ENCODE peak calls at places on chromosomes 12 and 14, in eight cellular contexts. H is CD8-positive, alpha-beta T cell; Q is testis; P is Peyer's patch; B is aorta; N is GM12878; S is tibial artery; T is upper lobe of right lung. Y is an unnamed sample. For H3K4me1, the result is how much of the 10 kb centered on the place peaks cover.

GRCh38 chr12:28175098-28175589 is 15.1 kb upstream of the CCDC91 start:
- DNase-seq in H (no peak), Q (no peak), P (no peak), B (no peak), N (no peak), S (no peak), T (no peak), Y (no peak)

GRCh38 chr14:61696753-61697318 is 1.5 kb downstream of the HIF1A start:
- DNase-seq in H (no peak), Q (no peak), P (no peak), B (no peak), N (no peak), S (no peak), T (no peak), Y (no peak)

GRCh38 chr12:58575281-58575680 is 345.0 kb downstream of the LRIG3 start:
- DNase-seq in H (no peak), Q (peak), P (no peak), B (no peak), N (no peak), S (no peak), T (no peak), Y (no peak)

GRCh38 chr14:27026097-27026496 is 428.3 kb upstream of the NOVA1 start:
- DNase-seq in H (no peak), Q (no peak), P (no peak), B (no peak), N (no peak), S (no peak), T (no peak), Y (no peak)

GRCh38 chr12:124480469-124481256 is 86.7 kb downstream of the NCOR2 start:
- DNase-seq in H (no peak), Q (peak), P (peak), B (no peak), N (peak), S (no peak), T (no peak), Y (peak)

GRCh38 chr14:75562048-75562447 is 16.4 kb upstream of the FLVCR2 start:
- DNase-seq in H (no peak), Q (no peak), P (peak), B (no peak), N (no peak), S (no peak), T (no peak), Y (no peak)

GRCh38 chr14:64501326-64502171 is 2.1 kb downstream of the ZBTB25 start:
- DNase-seq in H (no peak), Q (peak), P (peak), B (peak), N (no peak), S (peak), T (peak), Y (peak)

GRCh38 chr14:75547552-75548250 is 25.4 kb downstream of the BATF start:
- DNase-seq in H (no peak), Q (no peak), P (peak), B (no peak), N (no peak), S (no peak), T (no peak), Y (no peak)

GRCh38 chr12:13870255-13870654 is 111.1 kb downstream of the GRIN2B start:
- DNase-seq in H (no peak), Q (no peak), P (no peak), B (no peak), N (no peak), S (no peak), T (no peak), Y (no peak)

GRCh38 chr12:62273724-62274380 is 13.6 kb downstream of the USP15 start:
- DNase-seq in H (no peak), Q (no peak), P (no peak), B (no peak), N (no peak), S (no peak), T (no peak), Y (no peak)

GRCh38 chr14:20460458-20461229 is 590 bp downstream of the PIP4P1 start:
- DNase-seq in H (peak), Q (no peak), P (peak), B (no peak), N (peak), S (peak), T (peak), Y (no peak)

GRCh38 chr14:36383674-36384421 is 63.4 kb upstream of the MBIP start:
- DNase-seq in H (no peak), Q (no peak), P (no peak), B (peak), N (no peak), S (peak), T (peak), Y (peak)

GRCh38 chr12:19643635-19644034 is 204.3 kb downstream of the AEBP2 start:
- DNase-seq in H (no peak), Q (peak), P (no peak), B (no peak), N (no peak), S (no peak), T (no peak), Y (no peak)

GRCh38 chr14:37196604-37197420 is 925 bp upstream of the MIPOL1 start:
- DNase-seq in H (no peak), Q (no peak), P (no peak), B (no peak), N (no peak), S (no peak), T (no peak), Y (no peak)

GRCh38 chr12:40693503-40693863 is 1.2 kb downstream of the CNTN1 start:
- DNase-seq in H (no peak), Q (peak), P (no peak), B (peak), N (no peak), S (no peak), T (no peak), Y (no peak)

GRCh38 chr14:97198813-97199212 is 401.6 kb downstream of the VRK1 start:
- DNase-seq in H (no peak), Q (no peak), P (no peak), B (no peak), N (no peak), S (no peak), T (no peak), Y (no peak)

GRCh38 chr12:64618953-64619590 is 8.8 kb downstream of the RASSF3 start:
- DNase-seq in H (no peak), Q (no peak), P (no peak), B (no peak), N (peak), S (no peak), T (no peak), Y (no peak)

GRCh38 chr12:54650409-54650808 is 2.2 kb upstream of the DCD start:
- DNase-seq in H (no peak), Q (no peak), P (no peak), B (no peak), N (no peak), S (no peak), T (no peak), Y (no peak)

GRCh38 chr14:91246051-91246852 is 1.7 kb upstream of the GPR68 start:
- DNase-seq in H (peak), Q (no peak), P (peak), B (no peak), N (no peak), S (no peak), T (no peak), Y (no peak)

GRCh38 chr12:129675947-129676346 is 227.9 kb downstream of the TMEM132D start:
- DNase-seq in H (no peak), Q (no peak), P (no peak), B (no peak), N (no peak), S (no peak), T (no peak), Y (no peak)

GRCh38 chr12:60191676-60192359 is 596.0 kb downstream of the SLC16A7 start:
- DNase-seq in H (no peak), Q (no peak), P (no peak), B (no peak), N (no peak), S (no peak), T (no peak), Y (no peak)

GRCh38 chr12:67798763-67799162 is 150.2 kb downstream of the DYRK2 start:
- DNase-seq in H (no peak), Q (no peak), P (no peak), B (no peak), N (no peak), S (no peak), T (no peak), Y (no peak)

GRCh38 chr12:107903377-107904061 is 129.0 kb downstream of the ASCL4 start:
- DNase-seq in H (no peak), Q (peak), P (peak), B (peak), N (peak), S (no peak), T (peak), Y (peak)

GRCh38 chr12:68828669-68829068 is 20.7 kb downstream of the MDM2 start:
- DNase-seq in H (no peak), Q (no peak), P (no peak), B (no peak), N (no peak), S (no peak), T (no peak), Y (no peak)

GRCh38 chr14:100695423-100695738 is 31.3 kb upstream of the DLK1 start:
- DNase-seq in H (no peak), Q (no peak), P (no peak), B (no peak), N (no peak), S (no peak), T (no peak), Y (no peak)
- H3K4me1 ChIP-seq in H (under half), Q (under half), P (under half), B (under half), N (under half), S (under half), T (under half), Y (under half)

GRCh38 chr12:47231456-47231855 is 151.7 kb upstream of the AMIGO2 start:
- DNase-seq in H (no peak), Q (peak), P (no peak), B (no peak), N (no peak), S (no peak), T (no peak), Y (no peak)

GRCh38 chr12:47236109-47236714 is 156.5 kb upstream of the AMIGO2 start:
- DNase-seq in H (no peak), Q (no peak), P (no peak), B (no peak), N (no peak), S (no peak), T (no peak), Y (no peak)

GRCh38 chr12:47237751-47238211 is 158.0 kb upstream of the AMIGO2 start:
- DNase-seq in H (no peak), Q (no peak), P (no peak), B (no peak), N (no peak), S (no peak), T (no peak), Y (no peak)

GRCh38 chr12:47235258-47236040 is 155.7 kb upstream of the AMIGO2 start:
- DNase-seq in H (no peak), Q (no peak), P (no peak), B (no peak), N (no peak), S (no peak), T (no peak), Y (no peak)

GRCh38 chr12:47234576-47235141 is 154.9 kb upstream of the AMIGO2 start:
- DNase-seq in H (no peak), Q (no peak), P (no peak), B (no peak), N (no peak), S (no peak), T (no peak), Y (no peak)
- H3K4me1 ChIP-seq in H (half or more), Q (under half), P (under half), B (under half), N (under half), S (under half), T (under half), Y (under half)

DNA sequence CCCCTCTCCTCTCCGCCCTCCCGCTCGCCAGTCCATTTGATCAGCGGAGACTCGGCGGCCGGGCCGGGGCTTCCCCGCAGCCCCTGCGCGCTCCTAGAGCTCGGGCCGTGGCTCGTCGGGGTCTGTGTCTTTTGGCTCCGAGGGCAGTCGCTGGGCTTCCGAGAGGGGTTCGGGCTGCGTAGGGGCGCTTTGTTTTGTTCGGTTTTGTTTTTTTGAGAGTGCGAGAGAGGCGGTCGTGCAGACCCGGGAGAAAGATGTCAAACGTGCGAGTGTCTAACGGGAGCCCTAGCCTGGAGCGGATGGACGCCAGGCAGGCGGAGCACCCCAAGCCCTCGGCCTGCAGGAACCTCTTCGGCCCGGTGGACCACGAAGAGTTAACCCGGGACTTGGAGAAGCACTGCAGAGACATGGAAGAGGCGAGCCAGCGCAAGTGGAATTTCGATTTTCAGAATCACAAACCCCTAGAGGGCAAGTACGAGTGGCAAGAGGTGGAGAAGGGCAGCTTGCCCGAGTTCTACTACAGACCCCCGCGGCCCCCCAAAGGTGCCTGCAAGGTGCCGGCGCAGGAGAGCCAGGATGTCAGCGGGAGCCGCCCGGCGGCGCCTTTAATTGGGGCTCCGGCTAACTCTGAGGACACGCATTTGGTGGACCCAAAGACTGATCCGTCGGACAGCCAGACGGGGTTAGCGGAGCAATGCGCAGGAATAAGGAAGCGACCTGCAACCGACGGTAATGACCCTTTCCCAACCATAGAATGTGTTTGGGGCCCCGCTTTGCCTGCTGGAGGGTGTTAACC is 616 bp downstream of the CDKN1B start:
- DNase-seq in H (no peak), Q (peak), P (peak), B (peak), N (no peak), S (peak), T (peak), Y (peak)
- H3K4me1 ChIP-seq in H (half or more), Q (under half), P (under half), B (under half), N (under half), S (under half), T (under half), Y (half or more)

GRCh38 chr14:99479160-99479902 is 1.3 kb downstream of the SETD3 start:
- DNase-seq in H (no peak), Q (no peak), P (no peak), B (no peak), N (no peak), S (no peak), T (no peak), Y (no peak)

GRCh38 chr14:99481745-99482099 is 513 bp downstream of the CCNK start:
- DNase-seq in H (no peak), Q (no peak), P (no peak), B (no peak), N (no peak), S (no peak), T (no peak), Y (no peak)

GRCh38 chr14:99479903-99480855 is 480 bp downstream of the SETD3 start:
- DNase-seq in H (no peak), Q (peak), P (peak), B (peak), N (no peak), S (peak), T (peak), Y (peak)

GRCh38 chr14:99480856-99481744 is at the start of the genes CCNK and SETD3:
- DNase-seq in H (peak), Q (peak), P (peak), B (peak), N (peak), S (peak), T (peak), Y (peak)

DNA sequence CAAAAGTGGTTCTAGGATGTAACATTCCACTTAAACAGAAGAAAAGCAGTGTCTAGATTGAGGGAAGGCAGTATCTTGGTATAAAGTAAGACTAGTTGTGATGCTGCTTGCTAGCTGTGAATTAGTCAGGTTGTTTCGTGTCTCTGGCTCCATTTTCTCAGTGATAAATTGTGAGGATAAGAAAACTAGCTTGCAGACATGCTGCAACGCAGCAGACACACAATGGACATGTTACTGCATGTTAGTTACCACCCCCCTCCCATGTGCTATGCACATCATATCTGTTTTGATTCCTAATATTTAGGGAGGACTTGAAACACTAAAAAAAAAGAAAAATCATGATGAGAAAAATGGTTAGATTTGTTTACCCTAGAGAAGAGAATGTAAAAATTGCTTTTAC is 2.9 kb downstream of the CCNK start:
- DNase-seq in H (no peak), Q (no peak), P (no peak), B (no peak), N (no peak), S (no peak), T (no peak), Y (no peak)
- H3K4me1 ChIP-seq in H (under half), Q (under half), P (under half), B (under half), N (under half), S (under half), T (under half), Y (half or more)

DNA sequence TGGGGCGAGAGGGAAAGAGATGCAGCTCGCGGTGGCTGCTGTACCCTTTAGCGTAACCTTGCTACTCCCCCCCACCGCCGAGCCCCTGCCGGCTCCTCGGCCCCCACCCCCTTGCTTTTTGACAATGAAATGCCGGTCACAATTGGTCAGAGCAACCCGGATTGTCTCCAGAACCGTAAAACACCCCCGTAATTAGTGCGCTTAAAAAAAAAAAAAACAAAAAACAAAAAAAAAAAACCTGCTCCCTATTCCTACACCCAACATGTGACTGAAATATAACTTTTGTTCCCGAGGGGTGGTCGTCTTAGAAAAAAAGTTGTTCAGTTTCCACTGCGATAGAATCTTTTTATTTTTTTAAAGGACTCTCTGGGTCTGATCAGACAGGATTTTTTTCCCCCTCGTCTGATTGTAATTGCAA is 814 bp downstream of the ETV6 start:
- DNase-seq in H (no peak), Q (peak), P (peak), B (peak), N (no peak), S (no peak), T (no peak), Y (peak)
- H3K4me1 ChIP-seq in H (under half), Q (under half), P (under half), B (under half), N (under half), S (under half), T (under half), Y (half or more)

GRCh38 chr14:69979882-69980281 is 100.7 kb downstream of the SMOC1 start:
- DNase-seq in H (no peak), Q (no peak), P (no peak), B (no peak), N (no peak), S (no peak), T (no peak), Y (no peak)
- H3K4me1 ChIP-seq in H (under half), Q (under half), P (under half), B (under half), N (under half), S (under half), T (under half), Y (under half)

GRCh38 chr12:45980540-45980939 is 9.8 kb downstream of the SCAF11 start:
- DNase-seq in H (no peak), Q (no peak), P (no peak), B (no peak), N (no peak), S (no peak), T (no peak), Y (no peak)
- H3K4me1 ChIP-seq in H (half or more), Q (under half), P (under half), B (under half), N (under half), S (under half), T (under half), Y (half or more)

GRCh38 chr12:123232807-123233504 is at the start of the genes MPHOSPH9 and MTRFR:
- DNase-seq in H (peak), Q (peak), P (peak), B (peak), N (peak), S (peak), T (peak), Y (peak)
- H3K4me1 ChIP-seq in H (half or more), Q (under half), P (under half), B (under half), N (under half), S (under half), T (under half), Y (half or more)

DNA sequence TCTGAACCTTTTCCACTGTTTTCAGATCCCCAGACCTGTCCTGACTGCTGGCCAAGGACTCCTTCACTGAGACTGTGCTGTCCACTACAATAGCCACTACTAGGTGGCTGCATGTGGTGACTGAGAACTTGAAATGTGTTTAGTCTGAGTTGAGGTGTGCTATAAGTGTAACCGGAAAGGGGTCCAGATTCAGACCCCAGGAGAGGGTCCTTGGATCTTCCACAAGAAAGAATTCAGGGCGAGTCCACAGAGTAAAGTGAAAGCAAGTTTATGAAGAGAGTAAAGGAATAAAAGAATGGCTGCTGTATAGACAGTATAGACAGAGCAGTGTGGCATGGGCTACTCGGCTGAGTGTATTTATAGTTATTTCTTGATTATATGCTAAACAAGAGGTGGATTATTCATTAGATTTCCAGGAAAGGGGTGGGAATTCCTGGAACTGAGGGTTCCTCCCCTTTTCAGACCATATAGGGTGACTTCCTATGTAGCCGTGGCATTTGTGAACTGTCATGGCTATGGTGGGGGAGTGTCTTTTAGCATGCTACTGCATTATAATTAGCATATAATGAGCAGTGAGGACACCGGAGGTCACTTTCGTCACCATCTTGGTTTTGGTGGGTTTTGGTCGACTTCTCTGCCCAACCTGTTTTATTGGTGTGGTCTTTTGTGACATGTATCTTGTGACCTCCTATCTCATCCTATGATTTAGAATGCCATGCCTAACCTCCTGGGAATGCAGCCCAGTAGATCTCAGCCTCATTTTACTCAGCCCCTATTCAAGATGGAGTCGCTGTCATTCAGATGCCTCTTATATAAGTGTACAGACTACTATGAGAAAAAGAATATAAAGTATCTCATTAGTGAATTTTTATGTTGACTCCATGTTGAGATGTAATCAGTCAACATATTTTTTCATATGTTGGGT is 70.0 kb upstream of the SRSF5 start:
- DNase-seq in H (no peak), Q (no peak), P (no peak), B (no peak), N (no peak), S (no peak), T (no peak), Y (no peak)
- H3K4me1 ChIP-seq in H (under half), Q (under half), P (under half), B (under half), N (half or more), S (half or more), T (half or more), Y (half or more)

Y was measured in left ventricle myocardium inferior.